ENCODE peak calls at places on chromosomes 1 and 21, in eight cellular contexts. One of them, this sample, is unnamed.

GRCh38 chr1:64474639-64475038 is 4.7 kb downstream of the CACHD1 start:
- DNase-seq in epithelial cell of esophagus: peak
- DNase-seq in GM23338: no peak
- DNase-seq in foreskin fibroblast: peak
- DNase-seq in left lung: peak
- DNase-seq in WTC11: no peak
- DNase-seq in endothelial cell: no peak
- DNase-seq in fibroblast of lung: peak
- DNase-seq in this sample: no peak

GRCh38 chr1:81832573-81832972 is 31.8 kb downstream of the ADGRL2 start:
- DNase-seq in epithelial cell of esophagus: no peak
- DNase-seq in GM23338: peak
- DNase-seq in foreskin fibroblast: peak
- DNase-seq in left lung: no peak
- DNase-seq in WTC11: no peak
- DNase-seq in endothelial cell: no peak
- DNase-seq in fibroblast of lung: peak
- DNase-seq in this sample: no peak

GRCh38 chr1:204511366-204511765 is 4.8 kb upstream of the MDM4 start:
- DNase-seq in epithelial cell of esophagus: no peak
- DNase-seq in GM23338: no peak
- DNase-seq in foreskin fibroblast: no peak
- DNase-seq in left lung: no peak
- DNase-seq in WTC11: no peak
- DNase-seq in endothelial cell: no peak
- DNase-seq in fibroblast of lung: no peak
- DNase-seq in this sample: no peak

GRCh38 chr1:83791821-83792437 is 207.0 kb downstream of the TTLL7 start:
- DNase-seq in epithelial cell of esophagus: peak
- DNase-seq in GM23338: no peak
- DNase-seq in foreskin fibroblast: peak
- DNase-seq in left lung: no peak
- DNase-seq in WTC11: no peak
- DNase-seq in endothelial cell: no peak
- DNase-seq in fibroblast of lung: peak
- DNase-seq in this sample: no peak

GRCh38 chr1:159924025-159924790 is 1.1 kb downstream of the TAGLN2 start:
- DNase-seq in epithelial cell of esophagus: peak
- DNase-seq in GM23338: peak
- DNase-seq in foreskin fibroblast: peak
- DNase-seq in left lung: peak
- DNase-seq in WTC11: no peak
- DNase-seq in endothelial cell: peak
- DNase-seq in fibroblast of lung: peak
- DNase-seq in this sample: no peak

GRCh38 chr1:172883844-172884243 is 166.9 kb downstream of the TNFSF18 start:
- DNase-seq in epithelial cell of esophagus: no peak
- DNase-seq in GM23338: no peak
- DNase-seq in foreskin fibroblast: no peak
- DNase-seq in left lung: no peak
- DNase-seq in WTC11: no peak
- DNase-seq in endothelial cell: no peak
- DNase-seq in fibroblast of lung: no peak
- DNase-seq in this sample: no peak

GRCh38 chr1:34270181-34270580 is 93.5 kb downstream of the C1orf94 start:
- DNase-seq in epithelial cell of esophagus: no peak
- DNase-seq in GM23338: no peak
- DNase-seq in foreskin fibroblast: no peak
- DNase-seq in left lung: no peak
- DNase-seq in WTC11: no peak
- DNase-seq in endothelial cell: no peak
- DNase-seq in fibroblast of lung: no peak
- DNase-seq in this sample: no peak

GRCh38 chr1:208174200-208174599 is 70.0 kb downstream of the PLXNA2 start:
- DNase-seq in epithelial cell of esophagus: no peak
- DNase-seq in GM23338: no peak
- DNase-seq in foreskin fibroblast: peak
- DNase-seq in left lung: no peak
- DNase-seq in WTC11: no peak
- DNase-seq in endothelial cell: no peak
- DNase-seq in fibroblast of lung: no peak
- DNase-seq in this sample: no peak

GRCh38 chr1:40772146-40772770 is 11.3 kb upstream of the KCNQ4 start:
- DNase-seq in epithelial cell of esophagus: no peak
- DNase-seq in GM23338: no peak
- DNase-seq in foreskin fibroblast: no peak
- DNase-seq in left lung: no peak
- DNase-seq in WTC11: no peak
- DNase-seq in endothelial cell: no peak
- DNase-seq in fibroblast of lung: no peak
- DNase-seq in this sample: no peak

GRCh38 chr1:219650880-219651279 is 38.0 kb upstream of the ZC3H11B start:
- DNase-seq in epithelial cell of esophagus: no peak
- DNase-seq in GM23338: no peak
- DNase-seq in foreskin fibroblast: no peak
- DNase-seq in left lung: no peak
- DNase-seq in WTC11: no peak
- DNase-seq in endothelial cell: no peak
- DNase-seq in fibroblast of lung: no peak
- DNase-seq in this sample: no peak

GRCh38 chr21:29130234-29130993 is at the start of gene MAP3K7CL:
- DNase-seq in epithelial cell of esophagus: peak
- DNase-seq in GM23338: no peak
- DNase-seq in foreskin fibroblast: peak
- DNase-seq in left lung: peak
- DNase-seq in WTC11: no peak
- DNase-seq in endothelial cell: no peak
- DNase-seq in fibroblast of lung: peak
- DNase-seq in this sample: no peak

GRCh38 chr1:52741259-52741658 is 15.0 kb downstream of the ZYG11B start:
- DNase-seq in epithelial cell of esophagus: no peak
- DNase-seq in GM23338: no peak
- DNase-seq in foreskin fibroblast: no peak
- DNase-seq in left lung: no peak
- DNase-seq in WTC11: no peak
- DNase-seq in endothelial cell: no peak
- DNase-seq in fibroblast of lung: no peak
- DNase-seq in this sample: no peak

GRCh38 chr1:22225858-22226584 is 83.1 kb upstream of the WNT4 start:
- DNase-seq in epithelial cell of esophagus: no peak
- DNase-seq in GM23338: peak
- DNase-seq in foreskin fibroblast: no peak
- DNase-seq in left lung: no peak
- DNase-seq in WTC11: peak
- DNase-seq in endothelial cell: no peak
- DNase-seq in fibroblast of lung: no peak
- DNase-seq in this sample: peak

GRCh38 chr1:18726388-18726787 is 95.7 kb downstream of the PAX7 start:
- DNase-seq in epithelial cell of esophagus: peak
- DNase-seq in GM23338: no peak
- DNase-seq in foreskin fibroblast: no peak
- DNase-seq in left lung: no peak
- DNase-seq in WTC11: no peak
- DNase-seq in endothelial cell: no peak
- DNase-seq in fibroblast of lung: no peak
- DNase-seq in this sample: no peak

GRCh38 chr1:219746141-219746540 is 133.2 kb upstream of the ZC3H11B start:
- DNase-seq in epithelial cell of esophagus: no peak
- DNase-seq in GM23338: no peak
- DNase-seq in foreskin fibroblast: no peak
- DNase-seq in left lung: no peak
- DNase-seq in WTC11: no peak
- DNase-seq in endothelial cell: no peak
- DNase-seq in fibroblast of lung: no peak
- DNase-seq in this sample: no peak

GRCh38 chr1:41851589-41851988 is 67.1 kb downstream of the HIVEP3 start:
- DNase-seq in epithelial cell of esophagus: peak
- DNase-seq in GM23338: peak
- DNase-seq in foreskin fibroblast: peak
- DNase-seq in left lung: peak
- DNase-seq in WTC11: no peak
- DNase-seq in endothelial cell: no peak
- DNase-seq in fibroblast of lung: peak
- DNase-seq in this sample: no peak

GRCh38 chr1:61926597-61926996 is 184.3 kb downstream of the PATJ start:
- DNase-seq in epithelial cell of esophagus: no peak
- DNase-seq in GM23338: no peak
- DNase-seq in foreskin fibroblast: no peak
- DNase-seq in left lung: no peak
- DNase-seq in WTC11: no peak
- DNase-seq in endothelial cell: no peak
- DNase-seq in fibroblast of lung: no peak
- DNase-seq in this sample: no peak

GRCh38 chr1:61922950-61923480 is 180.7 kb downstream of the PATJ start:
- DNase-seq in epithelial cell of esophagus: no peak
- DNase-seq in GM23338: no peak
- DNase-seq in foreskin fibroblast: no peak
- DNase-seq in left lung: no peak
- DNase-seq in WTC11: no peak
- DNase-seq in endothelial cell: no peak
- DNase-seq in fibroblast of lung: no peak
- DNase-seq in this sample: no peak

GRCh38 chr1:61925591-61926298 is 183.5 kb downstream of the PATJ start:
- DNase-seq in epithelial cell of esophagus: peak
- DNase-seq in GM23338: no peak
- DNase-seq in foreskin fibroblast: no peak
- DNase-seq in left lung: no peak
- DNase-seq in WTC11: no peak
- DNase-seq in endothelial cell: no peak
- DNase-seq in fibroblast of lung: no peak
- DNase-seq in this sample: no peak

GRCh38 chr1:61921435-61921834 is 179.2 kb downstream of the PATJ start:
- DNase-seq in epithelial cell of esophagus: no peak
- DNase-seq in GM23338: peak
- DNase-seq in foreskin fibroblast: peak
- DNase-seq in left lung: no peak
- DNase-seq in WTC11: no peak
- DNase-seq in endothelial cell: no peak
- DNase-seq in fibroblast of lung: peak
- DNase-seq in this sample: no peak
- TF ChIP-seq CTCF in epithelial cell of esophagus: no peak
- TF ChIP-seq CTCF in GM23338: peak
- TF ChIP-seq CTCF in foreskin fibroblast: no peak
- TF ChIP-seq CTCF in left lung: no peak
- TF ChIP-seq CTCF in WTC11: no peak
- TF ChIP-seq CTCF in endothelial cell: no peak
- TF ChIP-seq CTCF in fibroblast of lung: peak
- TF ChIP-seq CTCF in this sample: peak

DNA sequence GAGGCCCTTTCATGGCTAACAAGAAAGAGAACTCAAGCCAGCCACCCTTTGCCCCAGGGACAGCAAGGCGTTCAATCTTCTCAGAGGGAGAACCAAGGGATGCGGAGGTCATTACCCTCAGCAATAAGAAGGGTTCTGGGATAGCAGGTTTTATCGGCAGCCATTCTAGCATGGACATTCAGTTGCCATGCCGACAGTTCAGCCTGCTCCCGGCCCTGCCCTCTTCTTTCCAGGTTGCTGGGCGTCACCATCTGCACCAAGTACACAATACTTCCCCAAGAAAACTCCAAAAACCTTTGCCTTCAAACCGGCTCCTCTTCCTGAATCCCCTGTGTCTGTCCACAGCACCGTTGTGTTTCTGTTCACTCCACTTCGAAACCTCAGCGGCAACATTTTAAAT is 47.1 kb downstream of the SYT2 start:
- DNase-seq in epithelial cell of esophagus: no peak
- DNase-seq in GM23338: no peak
- DNase-seq in foreskin fibroblast: no peak
- DNase-seq in left lung: no peak
- DNase-seq in WTC11: no peak
- DNase-seq in endothelial cell: no peak
- DNase-seq in fibroblast of lung: no peak
- DNase-seq in this sample: no peak
- TF ChIP-seq CTCF in epithelial cell of esophagus: no peak
- TF ChIP-seq CTCF in GM23338: no peak
- TF ChIP-seq CTCF in foreskin fibroblast: no peak
- TF ChIP-seq CTCF in left lung: no peak
- TF ChIP-seq CTCF in WTC11: no peak
- TF ChIP-seq CTCF in endothelial cell: no peak
- TF ChIP-seq CTCF in fibroblast of lung: no peak
- TF ChIP-seq CTCF in this sample: no peak

DNA sequence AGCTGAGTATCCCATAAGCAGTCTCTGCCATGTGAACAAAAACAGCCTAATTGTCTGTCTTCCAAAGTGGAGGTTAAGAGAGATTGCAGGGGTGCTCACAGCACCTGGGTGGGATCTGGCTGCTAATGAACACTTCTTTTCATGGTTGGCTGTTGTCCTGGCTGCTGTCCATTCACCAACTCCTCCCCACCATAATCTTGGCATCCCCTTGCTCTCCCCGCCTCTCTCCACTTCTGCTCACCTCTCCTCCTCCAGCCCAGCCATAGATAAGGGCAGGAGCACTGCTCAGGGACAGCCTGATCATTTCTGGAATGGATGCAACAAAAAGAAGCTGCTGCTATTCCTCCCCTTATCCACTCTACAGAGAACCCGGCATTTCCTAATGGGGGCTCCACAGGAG is 30.2 kb downstream of the VTCN1 start:
- DNase-seq in epithelial cell of esophagus: no peak
- DNase-seq in GM23338: no peak
- DNase-seq in foreskin fibroblast: no peak
- DNase-seq in left lung: no peak
- DNase-seq in WTC11: no peak
- DNase-seq in endothelial cell: no peak
- DNase-seq in fibroblast of lung: no peak
- DNase-seq in this sample: no peak
- TF ChIP-seq CTCF in epithelial cell of esophagus: no peak
- TF ChIP-seq CTCF in GM23338: no peak
- TF ChIP-seq CTCF in foreskin fibroblast: no peak
- TF ChIP-seq CTCF in left lung: no peak
- TF ChIP-seq CTCF in WTC11: no peak
- TF ChIP-seq CTCF in endothelial cell: no peak
- TF ChIP-seq CTCF in fibroblast of lung: no peak
- TF ChIP-seq CTCF in this sample: no peak

DNA sequence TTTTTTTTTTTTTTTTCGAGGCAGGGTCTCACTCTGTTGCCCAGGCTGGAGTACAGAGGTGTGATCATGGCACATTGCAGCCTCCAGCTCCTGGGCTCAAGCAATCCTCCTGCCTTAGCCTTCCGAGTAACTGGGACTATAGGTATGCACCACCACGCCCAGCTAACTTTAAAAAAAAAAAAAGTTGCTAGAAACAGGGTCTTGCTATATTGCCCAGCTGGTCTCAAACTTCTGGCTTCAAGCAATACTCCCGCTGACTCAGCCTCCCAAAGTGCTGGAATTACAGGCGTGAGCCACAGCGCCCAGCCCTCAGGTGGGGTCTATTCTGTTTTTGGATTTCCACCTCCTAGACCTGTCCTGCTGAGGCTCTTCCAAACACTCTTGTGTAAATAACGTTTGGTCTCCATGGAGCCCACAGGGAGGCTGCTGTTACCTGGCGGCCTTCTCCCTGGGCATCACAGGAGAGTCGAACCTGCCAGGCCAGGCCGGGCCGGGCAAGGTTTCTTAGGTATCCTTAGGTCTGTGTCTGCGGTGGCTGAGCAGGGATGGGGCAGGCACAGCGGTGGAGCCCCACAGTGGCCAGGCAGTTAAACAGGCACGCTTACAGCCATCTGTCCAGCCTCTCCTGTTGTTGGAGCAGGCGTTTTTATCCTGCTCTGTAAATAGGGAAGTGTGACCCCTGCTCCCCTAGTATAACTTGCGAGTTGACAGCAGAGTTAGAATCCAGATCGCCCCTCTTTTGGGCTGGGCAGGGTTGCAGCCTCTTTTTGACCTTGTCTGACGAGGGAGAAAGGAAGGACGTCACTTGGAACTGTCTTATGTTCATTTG is 18.8 kb downstream of the PLEKHM2 start:
- DNase-seq in epithelial cell of esophagus: peak
- DNase-seq in GM23338: peak
- DNase-seq in foreskin fibroblast: peak
- DNase-seq in left lung: no peak
- DNase-seq in WTC11: peak
- DNase-seq in endothelial cell: no peak
- DNase-seq in fibroblast of lung: no peak
- DNase-seq in this sample: no peak
- TF ChIP-seq CTCF in epithelial cell of esophagus: peak
- TF ChIP-seq CTCF in GM23338: peak
- TF ChIP-seq CTCF in foreskin fibroblast: peak
- TF ChIP-seq CTCF in left lung: no peak
- TF ChIP-seq CTCF in WTC11: no peak
- TF ChIP-seq CTCF in endothelial cell: no peak
- TF ChIP-seq CTCF in fibroblast of lung: peak
- TF ChIP-seq CTCF in this sample: peak

This sample was measured in chondrocyte.